ENCODE peak calls at places on chromosome 22, in nine cellular contexts. Z is lower lobe of right lung; I is midbrain; R is body of pancreas; H is NCI-H460; S is activated T-cell treated with anti-CD3 and anti-CD28 coated beads, Interleukin-2, amount 50 U/mL, for 4 hours; B is stimulated activated CD8-positive, alpha-beta memory T cell treated with anti-CD3 and anti-CD28 coated beads, Interleukin-4, amount 100 ng/mL, for 1 hour; D is aorta; Q is RCC 7860. K is an unnamed sample.

GRCh38 chr22:44698531-44699421 is 3.2 kb upstream of the PRR5 start:
- DNase-seq in B (no peak), H (no peak), I (no peak), Z (no peak), D (no peak), S (no peak), Q (peak; percentile 34), R (no peak), K (no peak)

GRCh38 chr22:37333724-37334460 is 51.6 kb downstream of the CYTH4 start:
- DNase-seq in H (no peak), Z (no peak), R (no peak), D (no peak), I (no peak), B (no peak), Q (no peak), S (no peak), K (no peak)

GRCh38 chr22:38710866-38711265 is 5.1 kb downstream of the GTPBP1 start:
- DNase-seq in D (no peak), I (no peak), B (no peak), R (no peak), H (no peak), Z (no peak), Q (no peak), S (no peak), K (no peak)

GRCh38 chr22:29030016-29030617 is 31.5 kb downstream of the C22orf31 start:
- DNase-seq in B (no peak), R (no peak), H (no peak), Q (peak; percentile 25), I (no peak), Z (no peak), D (no peak), S (no peak), K (peak; percentile 20)

GRCh38 chr22:24386814-24387550 is 40.4 kb upstream of the ADORA2A start:
- DNase-seq in Q (no peak), S (no peak), B (no peak), R (no peak), H (no peak), Z (no peak), I (no peak), D (no peak), K (no peak)

GRCh38 chr22:41650229-41650628 is 29.1 kb downstream of the XRCC6 start:
- DNase-seq in D (no peak), I (no peak), R (no peak), H (no peak), S (no peak), Q (no peak), Z (no peak), B (no peak), K (no peak)

GRCh38 chr22:38730411-38730871 is 24.7 kb downstream of the GTPBP1 start:
- DNase-seq in D (peak; percentile 30), Z (no peak), B (no peak), S (no peak), I (no peak), H (no peak), R (no peak), Q (no peak), K (no peak)

GRCh38 chr22:33860386-33860785 is 59.9 kb downstream of the LARGE1 start:
- DNase-seq in B (no peak), I (no peak), Z (no peak), S (no peak), H (no peak), R (no peak), D (no peak), Q (no peak), K (no peak)

GRCh38 chr22:36379593-36380361 is 8.0 kb downstream of the MYH9 start:
- DNase-seq in S (no peak), I (no peak), D (peak; percentile 65), H (no peak), Q (no peak), B (no peak), R (peak; percentile 57), Z (no peak), K (no peak)

GRCh38 chr22:43833286-43834240 is 21.5 kb upstream of the EFCAB6 start:
- DNase-seq in R (no peak), Z (peak; percentile 30), B (no peak), D (no peak), I (no peak), S (no peak), H (no peak), Q (no peak), K (no peak)

GRCh38 chr22:30206964-30207363 is 39.6 kb downstream of the LIF start:
- DNase-seq in H (peak; percentile 88), I (no peak), D (peak; percentile 60), B (no peak), Z (no peak), R (peak; percentile 61), Q (peak; percentile 99), S (no peak), K (peak; percentile 98)

GRCh38 chr22:49771266-49772065 is 56.2 kb downstream of the BRD1 start:
- DNase-seq in S (no peak), I (no peak), Q (no peak), Z (peak; percentile 44), D (no peak), H (no peak), R (no peak), B (no peak), K (no peak)

GRCh38 chr22:44906248-44906936 is 103.4 kb downstream of the PHF21B start:
- DNase-seq in B (no peak), Z (no peak), D (no peak), I (no peak), R (no peak), Q (no peak), S (no peak), H (no peak), K (no peak)

GRCh38 chr22:31647516-31647915 is 14.5 kb downstream of the PISD start:
- DNase-seq in I (no peak), Q (peak; percentile 57), B (no peak), H (no peak), Z (no peak), D (no peak), R (no peak), S (no peak), K (no peak)

GRCh38 chr22:46122511-46122971 is 27.8 kb upstream of the PPARA start:
- DNase-seq in D (peak; percentile 84), Z (peak; percentile 84), R (peak; percentile 75), Q (peak; percentile 39), I (peak; percentile 54), S (peak; percentile 59), B (peak; percentile 44), H (peak; percentile 58), K (peak; percentile 65)

GRCh38 chr22:38271927-38272372 is 860 bp downstream of the TMEM184B start:
- DNase-seq in Q (no peak), S (no peak), Z (peak; percentile 70), D (no peak), H (no peak), I (no peak), R (peak; percentile 77), B (no peak), K (no peak)

GRCh38 chr22:22408731-22409696 is 99.5 kb downstream of the ZNF280B start:
- DNase-seq in B (no peak), I (peak; percentile 17), R (peak; percentile 34), Q (no peak), S (no peak), Z (no peak), D (no peak), H (peak; percentile 28), K (peak; percentile 46)

GRCh38 chr22:41478891-41479521 is 10.1 kb downstream of the ACO2 start:
- DNase-seq in I (no peak), S (no peak), D (no peak), B (no peak), R (no peak), Z (peak; percentile 55), H (no peak), Q (no peak), K (no peak)

GRCh38 chr22:19814428-19814827 is 40.2 kb downstream of the GNB1L start:
- DNase-seq in Q (no peak), H (no peak), S (no peak), R (no peak), I (no peak), B (no peak), Z (no peak), D (no peak), K (no peak)

GRCh38 chr22:25754527-25755202 is 12.7 kb downstream of the MYO18B start:
- DNase-seq in B (no peak), H (peak; percentile 58), D (peak; percentile 94), Q (no peak), I (no peak), R (no peak), S (no peak), Z (no peak), K (no peak)

GRCh38 chr22:28146401-28147304 is 227.6 kb upstream of the PITPNB start:
- DNase-seq in H (no peak), S (no peak), Q (no peak), R (no peak), Z (no peak), B (no peak), D (no peak), I (peak; percentile 19), K (no peak)

GRCh38 chr22:17896552-17896951 is 122.3 kb upstream of the BID start:
- DNase-seq in S (no peak), Q (no peak), B (no peak), H (no peak), D (no peak), R (peak; percentile 63), Z (no peak), I (peak; percentile 21), K (no peak)

GRCh38 chr22:36056980-36057379 is 28.4 kb upstream of the RBFOX2 start:
- DNase-seq in I (no peak), Q (peak; percentile 56), D (no peak), Z (no peak), H (no peak), B (no peak), R (no peak), S (no peak), K (peak; percentile 40)

GRCh38 chr22:47591709-47592108 is 829.3 kb downstream of the TBC1D22A start:
- DNase-seq in Z (no peak), Q (no peak), I (no peak), B (no peak), D (no peak), H (no peak), S (no peak), R (no peak), K (no peak)

GRCh38 chr22:46791201-46791731 is 28.8 kb downstream of the TBC1D22A start:
- DNase-seq in D (peak; percentile 82), R (no peak), S (peak; percentile 74), Z (no peak), H (no peak), Q (no peak), B (peak; percentile 46), I (peak; percentile 43), K (peak; percentile 41)

GRCh38 chr22:36461665-36462474 is 19.6 kb downstream of the TXN2 start:
- DNase-seq in I (no peak), S (no peak), B (no peak), H (no peak), D (peak; percentile 86), R (peak; percentile 83), Q (peak; percentile 98), Z (peak; percentile 79), K (no peak)

GRCh38 chr22:25076281-25076680 is 123.4 kb upstream of the CRYBB3 start:
- DNase-seq in R (no peak), D (no peak), S (peak; percentile 42), H (no peak), I (no peak), B (no peak), Q (no peak), Z (no peak), K (no peak)

K was measured in RKO.